ENCODE peak calls at places on chromosomes 6 and 20, in four cellular contexts. M is activated CD4-positive, alpha-beta T cell treated with anti-CD3 and anti-CD28 coated beads for 48 hours; W is cortex of kidney; I is T-helper 1 cell. T is an unnamed sample.

GRCh38 chr20:59145926-59146800 is 17.5 kb upstream of the ZNF831 start:
- DNase-seq in M (peak), W (no peak), I (no peak), T (peak)

GRCh38 chr6:158518196-158519127 is 41.4 kb upstream of the TMEM181 start:
- DNase-seq in M (peak), W (no peak), I (no peak), T (peak)

GRCh38 chr6:33632603-33633039 is 11.5 kb downstream of the ITPR3 start:
- DNase-seq in M (peak), W (no peak), I (peak), T (peak)

GRCh38 chr6:47832386-47833080 is 50.7 kb downstream of the OPN5 start:
- DNase-seq in M (no peak), W (no peak), I (no peak), T (no peak)

GRCh38 chr20:62860924-62861691 is 514 bp downstream of the TCFL5 start:
- DNase-seq in M (peak), W (no peak), I (peak), T (peak)

GRCh38 chr20:46954490-46955038 is 59.9 kb downstream of the EYA2 start:
- DNase-seq in M (no peak), W (no peak), I (no peak), T (no peak)

GRCh38 chr6:130018830-130019795 is 732 bp downstream of the L3MBTL3 start:
- DNase-seq in M (peak), W (no peak), I (peak), T (peak)

GRCh38 chr20:2626853-2627541 is 25.4 kb upstream of the NOP56 start:
- DNase-seq in M (no peak), W (no peak), I (no peak), T (no peak)

GRCh38 chr6:122610690-122611455 is 668 bp downstream of the PKIB start:
- DNase-seq in M (peak), W (no peak), I (no peak), T (peak)

GRCh38 chr20:1330075-1330830 is 1.3 kb upstream of the SDCBP2 start:
- DNase-seq in M (peak), W (no peak), I (no peak), T (peak)

GRCh38 chr6:10014561-10014960 is 400.3 kb downstream of the TFAP2A start:
- DNase-seq in M (no peak), W (no peak), I (no peak), T (no peak)

GRCh38 chr20:62639765-62640164 is 2.5 kb upstream of the SLCO4A1 start:
- DNase-seq in M (no peak), W (no peak), I (no peak), T (no peak)

GRCh38 chr6:130829333-130829910 is 2.2 kb downstream of the SMLR1 start:
- DNase-seq in M (no peak), W (no peak), I (no peak), T (no peak)

GRCh38 chr20:63132715-63133471 is 83.0 kb downstream of the YTHDF1 start:
- DNase-seq in M (no peak), W (no peak), I (peak), T (no peak)

GRCh38 chr6:113464959-113465358 is 392.2 kb upstream of the MARCKS start:
- DNase-seq in M (no peak), W (no peak), I (no peak), T (no peak)

GRCh38 chr6:128638817-128639216 is 118.4 kb upstream of the PTPRK start:
- DNase-seq in M (no peak), W (no peak), I (no peak), T (no peak)

GRCh38 chr6:1670711-1671462 is 61.2 kb downstream of the FOXC1 start:
- DNase-seq in M (no peak), W (no peak), I (no peak), T (no peak)

GRCh38 chr6:135053433-135053832 is 1.2 kb downstream of the HBS1L start:
- DNase-seq in M (no peak), W (no peak), I (no peak), T (no peak)

GRCh38 chr6:145544031-145544430 is 191.3 kb downstream of the EPM2A start:
- DNase-seq in M (no peak), W (no peak), I (no peak), T (no peak)

GRCh38 chr20:60466683-60467022 is 508.4 kb downstream of the CDH26 start:
- DNase-seq in M (no peak), W (no peak), I (no peak), T (no peak)

GRCh38 chr20:44601801-44602204 is 19.4 kb downstream of the PKIG start:
- DNase-seq in M (no peak), W (no peak), I (no peak), T (no peak)

GRCh38 chr6:84033523-84034451 is at the start of gene MRAP2:
- DNase-seq in M (peak), W (no peak), I (no peak), T (peak)

GRCh38 chr6:90144396-90144795 is 152.2 kb downstream of the BACH2 start:
- DNase-seq in M (peak), W (no peak), I (no peak), T (peak)

GRCh38 chr6:92376711-92377110 is 1042.6 kb downstream of the EPHA7 start:
- DNase-seq in M (no peak), W (no peak), I (no peak), T (no peak)

GRCh38 chr20:623704-624103 is 13.6 kb upstream of the TCF15 start:
- DNase-seq in M (no peak), W (no peak), I (no peak), T (no peak)

GRCh38 chr6:99344289-99344688 is 5.2 kb downstream of the FAXC start:
- DNase-seq in M (no peak), W (no peak), I (no peak), T (no peak)

GRCh38 chr6:112939543-112939942 is 592.4 kb downstream of the RFPL4B start:
- DNase-seq in M (no peak), W (no peak), I (no peak), T (no peak)